ENCODE peak calls at places on chromosomes 11 and 22, in nine cellular contexts. B is naive thymus-derived CD8-positive, alpha-beta T cell; Q is endothelial cell; K is RCC 7860; T is mucosa of gallbladder; A is NCI-H1092; Y is activated T-cell treated with anti-CD3 and anti-CD28 coated beads for 48 hours; S is activated naive CD8-positive, alpha-beta T cell treated with anti-CD3 and anti-CD28 coated beads, Interleukin-2, amount 50 U/mL, for 24 hours; X is M059J. N is an unnamed sample.

GRCh38 chr11:45322891-45323597 is 36.9 kb upstream of the SYT13 start:
- DNase-seq in Y (no peak), B (no peak), T (no peak), A (no peak), Q (no peak), X (no peak), K (no peak), S (no peak), N (no peak)

GRCh38 chr22:25700996-25701815 is 40.8 kb upstream of the MYO18B start:
- DNase-seq in A (no peak), Y (no peak), T (no peak), K (no peak), X (no peak), Q (no peak), B (no peak), S (no peak), N (no peak)

GRCh38 chr11:119166368-119167076 is 2.0 kb upstream of the NLRX1 start:
- DNase-seq in B (no peak), Q (no peak), T (no peak), Y (no peak), S (no peak), A (no peak), K (peak), X (peak), N (no peak)

GRCh38 chr11:103806130-103806900 is 230.1 kb upstream of the DDI1 start:
- DNase-seq in Q (no peak), Y (no peak), T (peak), K (peak), X (peak), A (no peak), S (no peak), B (no peak), N (no peak)

GRCh38 chr22:23187871-23188700 is 7.8 kb downstream of the BCR start:
- DNase-seq in Q (no peak), S (no peak), B (no peak), X (peak), T (no peak), Y (no peak), A (no peak), K (no peak), N (no peak)

GRCh38 chr22:35324067-35324466 is 24.4 kb downstream of the TOM1 start:
- DNase-seq in B (no peak), Y (no peak), X (no peak), T (no peak), Q (no peak), K (no peak), S (no peak), A (no peak), N (no peak)

GRCh38 chr11:7448126-7448525 is 37.2 kb upstream of the OLFML1 start:
- DNase-seq in Y (no peak), T (no peak), B (no peak), S (no peak), A (no peak), Q (no peak), X (no peak), K (no peak), N (no peak)

GRCh38 chr11:118908931-118909618 is 16.7 kb downstream of the BCL9L start:
- DNase-seq in Y (no peak), Q (no peak), B (no peak), S (no peak), A (peak), K (peak), T (peak), X (peak), N (no peak)

GRCh38 chr11:47083913-47084312 is 92.8 kb downstream of the ARFGAP2 start:
- DNase-seq in T (no peak), A (no peak), Q (no peak), S (no peak), B (no peak), K (no peak), Y (no peak), X (peak), N (no peak)

GRCh38 chr11:848988-849824 is 6.6 kb downstream of the TSPAN4 start:
- DNase-seq in T (no peak), B (no peak), X (no peak), S (no peak), Y (no peak), A (peak), Q (peak), K (no peak), N (no peak)

GRCh38 chr11:1157341-1157644 is 460 bp upstream of the MUC5AC start:
- DNase-seq in T (no peak), S (no peak), B (no peak), Q (no peak), A (no peak), K (no peak), X (no peak), Y (no peak), N (no peak)

GRCh38 chr22:48948575-48949170 is 879.0 kb downstream of the BRD1 start:
- DNase-seq in Q (no peak), S (no peak), A (no peak), B (no peak), Y (no peak), T (peak), K (no peak), X (no peak), N (no peak)

GRCh38 chr22:36659762-36660509 is 43.6 kb downstream of the CACNG2 start:
- DNase-seq in S (peak), X (peak), Q (no peak), A (peak), K (peak), Y (peak), T (peak), B (peak), N (peak)

GRCh38 chr11:84775503-84775902 is 851.6 kb downstream of the DLG2 start:
- DNase-seq in A (no peak), T (no peak), Q (no peak), Y (no peak), B (no peak), S (no peak), X (no peak), K (no peak), N (no peak)

GRCh38 chr11:120953230-120953558 is 70.7 kb upstream of the TBCEL start:
- DNase-seq in X (no peak), Q (no peak), Y (no peak), S (no peak), K (no peak), B (no peak), T (no peak), A (no peak), N (no peak)

GRCh38 chr22:44783581-44783980 is 31.2 kb downstream of the ARHGAP8 start:
- DNase-seq in X (no peak), Q (no peak), Y (no peak), T (no peak), S (no peak), B (no peak), A (no peak), K (no peak), N (no peak)

GRCh38 chr11:12540913-12541587 is 133.2 kb upstream of the TEAD1 start:
- DNase-seq in T (peak), A (no peak), K (peak), Y (no peak), X (peak), Q (no peak), B (no peak), S (no peak), N (no peak)

GRCh38 chr11:10913075-10913474 is 55.2 kb upstream of the ZBED5 start:
- DNase-seq in A (no peak), Q (no peak), B (no peak), K (no peak), X (no peak), T (no peak), Y (no peak), S (no peak), N (no peak)

GRCh38 chr11:95584589-95584988 is 205.0 kb downstream of the FAM76B start:
- DNase-seq in Q (no peak), X (no peak), Y (no peak), A (no peak), K (no peak), B (no peak), T (no peak), S (no peak), N (no peak)

GRCh38 chr11:62450543-62451242 is 31.9 kb downstream of the SCGB1A1 start:
- DNase-seq in T (no peak), A (no peak), S (no peak), Q (no peak), B (no peak), Y (no peak), X (no peak), K (no peak), N (no peak)

GRCh38 chr11:57566564-57567209 is 785 bp downstream of the UBE2L6 start:
- DNase-seq in B (no peak), T (no peak), K (no peak), A (no peak), Q (no peak), X (no peak), S (peak), Y (no peak), N (no peak)

GRCh38 chr11:112583246-112583893 is 322.7 kb upstream of the PLET1 start:
- DNase-seq in B (no peak), Y (no peak), K (no peak), Q (no peak), A (no peak), S (no peak), T (no peak), X (no peak), N (no peak)

GRCh38 chr22:43901976-43902643 is 10.3 kb upstream of the PNPLA5 start:
- DNase-seq in A (no peak), X (peak), T (no peak), Y (no peak), B (no peak), Q (no peak), K (peak), S (no peak), N (no peak)

GRCh38 chr11:119684361-119685072 is 44.5 kb downstream of the NECTIN1 start:
- DNase-seq in S (no peak), X (peak), T (no peak), A (no peak), Q (peak), K (peak), B (no peak), Y (no peak), N (no peak)

GRCh38 chr22:35540600-35541253 is at the start of gene RASD2:
- DNase-seq in X (peak), Q (no peak), S (peak), B (peak), K (peak), A (peak), Y (peak), T (no peak), N (no peak)

GRCh38 chr22:23384451-23384850 is 195.6 kb downstream of the IGLL1 start:
- DNase-seq in T (no peak), Q (no peak), X (no peak), Y (no peak), B (no peak), A (no peak), S (no peak), K (no peak), N (no peak)

GRCh38 chr11:11137339-11137738 is 215.7 kb downstream of the CSNK2A3 start:
- DNase-seq in Y (no peak), Q (no peak), S (no peak), T (no peak), X (no peak), A (no peak), K (no peak), B (no peak), N (no peak)

GRCh38 chr22:27473533-27473932 is 328.0 kb downstream of the MN1 start:
- DNase-seq in T (no peak), S (no peak), A (no peak), X (no peak), B (no peak), K (peak), Q (no peak), Y (no peak), N (no peak)